ENCODE peak calls at places on chromosome 19, in eight cellular contexts. F is foreskin keratinocyte, S is B cell, W is fibroblast of lung, E is fibroblast of pulmonary artery, Z is IMR-90, B is AG09309, K is RWPE1. O is an unnamed sample.

GRCh38 chr19:3482507-3483225 is 575 bp downstream of the SMIM44 start:
- DNase-seq in F (no peak), K (no peak), E (no peak), B (no peak), Z (no peak), W (no peak), S (no peak), O (no peak)

GRCh38 chr19:35717665-35718344 is at the start of gene KMT2B:
- DNase-seq in E (no peak), S (no peak), F (no peak), B (peak), K (peak), Z (no peak), W (no peak), O (peak)

GRCh38 chr19:8441725-8442544 is 2.8 kb upstream of the HNRNPM start:
- DNase-seq in K (no peak), F (no peak), B (no peak), E (no peak), S (no peak), W (no peak), Z (no peak), O (no peak)

GRCh38 chr19:47107953-47108746 is 5.4 kb downstream of the ZC3H4 start:
- DNase-seq in E (no peak), S (no peak), Z (peak), F (no peak), B (no peak), K (no peak), W (peak), O (no peak)

GRCh38 chr19:10294368-10294697 is 4.6 kb downstream of the ICAM5 start:
- DNase-seq in B (no peak), K (no peak), F (no peak), Z (no peak), E (no peak), W (no peak), S (no peak), O (no peak)

GRCh38 chr19:49701271-49701786 is 10.4 kb downstream of the CPT1C start:
- DNase-seq in B (no peak), W (no peak), K (no peak), S (no peak), E (no peak), F (no peak), Z (no peak), O (no peak)

GRCh38 chr19:39382991-39383828 is 7.7 kb downstream of the PAF1 start:
- DNase-seq in K (no peak), B (no peak), W (no peak), F (no peak), S (no peak), E (no peak), Z (no peak), O (no peak)

GRCh38 chr19:44050740-44051653 is 839 bp upstream of the ZNF223 start:
- DNase-seq in B (no peak), K (no peak), W (peak), Z (no peak), F (no peak), S (no peak), E (peak), O (no peak)

GRCh38 chr19:47280183-47280797 is 5.6 kb downstream of the INAFM1 start:
- DNase-seq in E (peak), Z (no peak), S (no peak), F (no peak), K (no peak), W (no peak), B (no peak), O (no peak)

GRCh38 chr19:46537136-46538097 is 41.8 kb upstream of the PNMA8B start:
- DNase-seq in K (no peak), S (no peak), E (peak), B (no peak), Z (peak), W (peak), F (no peak), O (peak)

GRCh38 chr19:8592231-8593009 is 15.2 kb upstream of the MYO1F start:
- DNase-seq in S (peak), W (peak), Z (peak), E (peak), F (no peak), K (peak), B (peak), O (no peak)

DNA sequence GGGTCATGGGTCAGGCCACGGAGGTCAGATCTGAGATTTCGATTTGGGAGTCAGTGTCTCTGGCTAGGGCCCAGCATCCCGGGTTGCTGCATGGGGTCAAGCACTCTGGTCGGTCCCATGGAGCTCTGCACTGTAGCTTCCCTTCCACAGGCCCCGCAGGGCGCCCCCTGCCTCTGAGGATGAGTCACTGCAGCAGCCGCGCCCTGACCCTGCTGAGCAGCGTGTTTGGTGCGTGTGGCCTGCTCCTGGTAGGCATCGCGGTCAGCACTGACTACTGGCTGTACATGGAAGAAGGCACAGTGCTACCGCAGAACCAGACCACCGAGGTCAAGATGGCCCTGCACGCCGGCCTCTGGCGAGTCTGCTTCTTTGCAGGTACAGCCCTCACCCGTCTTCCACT is 3.6 kb downstream of the CACNG7 start:
- DNase-seq in F (no peak), E (no peak), K (no peak), S (no peak), B (no peak), Z (no peak), W (no peak), O (peak)
- TF ChIP-seq CTCF in F (peak), E (peak), K (no peak), S (no peak), B (no peak), Z (no peak), W (no peak), O (peak)

DNA sequence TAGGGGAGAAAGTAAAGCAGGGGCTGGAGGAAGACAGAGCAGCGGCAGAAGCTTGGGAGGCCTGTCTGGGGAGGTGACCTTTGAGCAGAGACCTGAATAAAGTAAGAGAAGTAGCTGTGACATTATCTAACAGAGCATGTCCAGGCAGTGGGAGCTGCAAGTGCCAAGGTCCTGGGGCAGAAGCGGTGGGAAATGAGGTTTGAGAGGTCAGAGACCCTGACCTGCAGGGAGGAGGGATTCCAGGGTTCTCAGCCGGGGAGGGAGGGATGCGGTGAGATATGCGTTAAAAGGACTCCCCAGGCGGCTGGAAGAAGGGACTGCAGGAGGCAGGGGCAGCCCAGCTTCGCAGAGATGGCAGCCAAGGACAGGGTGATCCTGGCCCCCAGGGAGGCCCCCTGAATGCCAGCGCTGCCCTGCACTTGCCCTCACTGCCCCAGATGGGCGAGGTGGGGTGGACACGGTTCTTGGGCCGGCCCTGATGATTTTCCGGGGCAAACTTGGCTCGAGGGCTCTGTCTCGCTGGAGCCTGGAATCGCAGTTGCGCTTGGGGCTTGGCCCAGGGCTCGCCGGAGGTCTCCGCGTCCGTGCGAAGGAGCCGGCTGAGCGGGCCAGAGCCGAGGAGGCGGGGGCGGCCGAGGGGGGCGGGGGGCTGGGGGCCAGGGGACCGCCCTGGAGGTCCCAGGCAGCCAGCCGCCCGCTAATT is 3.2 kb downstream of the CRLF1 start:
- DNase-seq in Z (no peak), B (no peak), E (peak), F (no peak), K (no peak), W (peak), S (no peak), O (peak)
- TF ChIP-seq CTCF in Z (no peak), B (peak), E (peak), F (peak), K (no peak), W (peak), S (no peak), O (no peak)

DNA sequence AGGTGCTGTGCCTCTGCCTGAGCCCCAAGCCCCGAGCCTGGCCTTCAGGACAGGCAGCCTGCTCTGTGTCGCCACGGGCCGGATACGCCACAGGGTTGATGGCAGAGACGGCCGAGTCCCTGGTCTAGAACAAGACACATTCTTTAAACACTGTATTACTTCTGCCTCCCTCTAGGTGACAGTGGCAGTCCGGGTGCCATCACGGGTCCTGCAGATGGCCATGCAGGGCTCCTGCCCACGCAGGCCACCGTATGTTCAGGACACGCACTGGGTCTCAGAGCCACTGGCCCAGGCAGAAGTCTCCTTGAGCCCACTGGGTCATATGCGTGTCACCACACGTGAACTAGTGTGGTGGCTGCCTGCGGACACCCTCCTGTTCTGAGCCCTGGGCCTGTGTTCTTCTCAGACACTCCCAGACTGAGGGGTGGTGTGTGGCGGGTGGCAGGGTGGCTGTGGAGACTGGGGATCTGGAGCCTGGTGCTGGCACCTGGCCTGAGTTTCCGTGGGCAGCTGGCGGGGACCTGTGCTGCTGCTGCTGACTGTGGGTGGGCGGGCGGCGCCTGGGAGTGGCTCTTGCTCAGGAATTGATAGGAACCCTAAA is 4.4 kb downstream of the PLEKHJ1 start:
- DNase-seq in W (no peak), B (no peak), Z (no peak), K (no peak), S (no peak), E (no peak), F (no peak), O (no peak)
- TF ChIP-seq CTCF in W (no peak), B (no peak), Z (no peak), K (no peak), S (no peak), E (no peak), F (peak), O (peak)

DNA sequence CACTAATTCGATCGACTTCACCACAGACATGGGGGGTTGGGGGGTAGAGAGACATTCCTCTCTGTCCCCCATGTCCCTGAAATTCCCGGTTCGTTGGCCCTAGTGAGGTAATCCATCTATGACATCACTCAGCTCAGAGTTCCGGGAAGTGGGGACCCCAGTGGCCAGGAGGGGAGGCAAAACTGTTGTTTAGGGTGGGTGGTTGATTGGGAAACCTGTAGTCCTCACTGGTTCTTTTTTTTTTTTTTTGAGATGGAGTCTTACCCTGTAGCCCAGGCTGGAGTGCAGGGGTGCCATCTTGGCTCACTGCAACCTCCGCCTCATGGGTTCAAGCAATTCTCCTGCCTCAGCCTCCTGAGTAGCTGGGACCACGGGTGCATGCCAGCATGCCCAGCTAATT is at the start of gene ARRDC5:
- DNase-seq in B (no peak), Z (no peak), F (no peak), E (no peak), S (no peak), W (no peak), K (no peak), O (no peak)
- TF ChIP-seq CTCF in B (no peak), Z (no peak), F (no peak), E (no peak), S (no peak), W (no peak), K (no peak), O (no peak)

GRCh38 chr19:6439743-6440142 is 6.2 kb upstream of the SLC25A41 start:
- DNase-seq in F (no peak), S (no peak), E (no peak), B (no peak), K (no peak), W (no peak), Z (no peak), O (no peak)
- TF ChIP-seq CTCF in F (no peak), S (no peak), E (no peak), B (no peak), K (no peak), W (no peak), Z (no peak), O (no peak)

GRCh38 chr19:18340990-18341868 is 831 bp downstream of the PGPEP1 start:
- DNase-seq in K (no peak), B (no peak), W (peak), E (peak), S (peak), F (no peak), Z (peak), O (peak)
- TF ChIP-seq CTCF in K (no peak), B (no peak), W (no peak), E (no peak), S (no peak), F (no peak), Z (no peak), O (peak)

O was measured in GM13977.